ENCODE peak calls at places on chromosomes 5 and 9, in six cellular contexts. Z is body of pancreas, P is PC-3, X is lower lobe of right lung, M is A549, B is osteoblast. U is an unnamed sample.

GRCh38 chr5:176693477-176693851 is 46.2 kb downstream of the TSPAN17 start:
- DNase-seq in Z (no peak), P (no peak), M (no peak), B (no peak), X (peak; percentile 67), U (no peak)

GRCh38 chr5:160457255-160457654 is 35.6 kb downstream of the PTTG1 start:
- DNase-seq in P (no peak), B (no peak), X (no peak), Z (no peak), M (no peak), U (no peak)

GRCh38 chr5:144205141-144205551 is 34.5 kb downstream of the KCTD16 start:
- DNase-seq in X (no peak), B (peak; percentile 81), M (peak; percentile 34), Z (peak; percentile 64), P (peak; percentile 9), U (no peak)

GRCh38 chr5:172412724-172413260 is 41.5 kb downstream of the SH3PXD2B start:
- DNase-seq in Z (peak; percentile 72), P (peak; percentile 73), X (peak; percentile 88), B (peak; percentile 91), M (no peak), U (no peak)

GRCh38 chr9:4220361-4220760 is 79.5 kb downstream of the GLIS3 start:
- DNase-seq in Z (no peak), M (no peak), X (no peak), B (no peak), P (no peak), U (no peak)

GRCh38 chr5:154484393-154484944 is 6.4 kb upstream of the HAND1 start:
- DNase-seq in Z (no peak), P (no peak), M (no peak), X (no peak), B (no peak), U (no peak)

GRCh38 chr5:149177339-149177843 is 36.1 kb downstream of the ABLIM3 start:
- DNase-seq in M (no peak), X (no peak), Z (no peak), B (peak; percentile 68), P (no peak), U (no peak)

GRCh38 chr5:111173476-111173875 is 50.7 kb upstream of the CAMK4 start:
- DNase-seq in Z (no peak), X (no peak), B (no peak), M (no peak), P (no peak), U (no peak)

GRCh38 chr5:151115272-151115905 is 34.6 kb upstream of the TNIP1 start:
- DNase-seq in M (peak; percentile 65), X (peak; percentile 82), B (peak; percentile 85), P (peak; percentile 77), Z (peak; percentile 81), U (peak; percentile 74)

GRCh38 chr9:30065888-30066287 is 2318.6 kb upstream of the ACO1 start:
- DNase-seq in P (peak; percentile 15), B (no peak), Z (no peak), M (peak; percentile 28), X (no peak), U (peak; percentile 54)

GRCh38 chr5:43106290-43106638 is 14.4 kb upstream of the ZNF131 start:
- DNase-seq in P (no peak), X (no peak), M (no peak), Z (no peak), B (peak; percentile 60), U (no peak)

GRCh38 chr9:122145462-122145861 is 14.1 kb downstream of the NDUFA8 start:
- DNase-seq in X (no peak), Z (no peak), P (no peak), M (no peak), B (no peak), U (no peak)

GRCh38 chr5:114360816-114361723 is 800 bp upstream of the KCNN2 start:
- DNase-seq in B (peak; percentile 60), M (peak; percentile 2), P (no peak), X (no peak), Z (peak; percentile 57), U (peak; percentile 32)

GRCh38 chr5:6556802-6557102 is 76.1 kb downstream of the NSUN2 start:
- DNase-seq in P (no peak), Z (no peak), M (no peak), B (no peak), X (no peak), U (no peak)

GRCh38 chr5:161093105-161093504 is 241.1 kb upstream of the ATP10B start:
- DNase-seq in X (no peak), M (no peak), Z (no peak), P (no peak), B (no peak), U (no peak)

GRCh38 chr9:2802494-2802921 is 41.4 kb downstream of the PUM3 start:
- DNase-seq in B (peak; percentile 72), X (no peak), Z (no peak), M (peak; percentile 78), P (peak; percentile 42), U (no peak)

GRCh38 chr5:95817430-95817829 is 5.1 kb downstream of the GLRX start:
- DNase-seq in M (no peak), P (peak; percentile 92), Z (no peak), B (peak; percentile 90), X (no peak), U (no peak)

GRCh38 chr9:92618633-92619225 is 51.2 kb downstream of the IPPK start:
- DNase-seq in M (no peak), Z (peak; percentile 47), P (no peak), X (no peak), B (no peak), U (no peak)

GRCh38 chr9:680106-680505 is 161.4 kb upstream of the DMRT1 start:
- DNase-seq in X (no peak), B (peak; percentile 83), M (no peak), P (peak; percentile 61), Z (no peak), U (no peak)

GRCh38 chr9:113631093-113631765 is 167.7 kb downstream of the RGS3 start:
- DNase-seq in M (no peak), B (no peak), Z (no peak), P (no peak), X (no peak), U (no peak)

GRCh38 chr9:73680831-73681230 is 529.2 kb downstream of the ANXA1 start:
- DNase-seq in X (no peak), Z (no peak), B (no peak), P (no peak), M (no peak), U (no peak)

GRCh38 chr9:93266521-93267001 is 82.6 kb downstream of the WNK2 start:
- DNase-seq in M (no peak), P (no peak), X (no peak), Z (no peak), B (peak; percentile 70), U (no peak)

GRCh38 chr9:126303488-126303887 is 23.1 kb upstream of the MVB12B start:
- DNase-seq in M (no peak), P (no peak), Z (no peak), B (no peak), X (no peak), U (no peak)

GRCh38 chr9:38026021-38026809 is 42.8 kb downstream of the SHB start:
- DNase-seq in X (no peak), Z (peak; percentile 45), B (peak; percentile 96), P (peak; percentile 82), M (peak; percentile 68), U (no peak)

GRCh38 chr9:82410306-82410705 is 421.7 kb downstream of the SPATA31D1 start:
- DNase-seq in P (peak; percentile 58), B (no peak), X (no peak), Z (no peak), M (peak; percentile 3), U (no peak)

GRCh38 chr5:95411476-95411875 is 20.3 kb downstream of the FAM81B start:
- DNase-seq in X (no peak), M (no peak), Z (no peak), P (no peak), B (no peak), U (no peak)

GRCh38 chr9:38062498-38063362 is 6.3 kb downstream of the SHB start:
- DNase-seq in B (peak; percentile 91), X (no peak), Z (no peak), P (peak; percentile 58), M (no peak), U (no peak)

GRCh38 chr5:96624631-96625030 is 37.5 kb upstream of the CAST start:
- DNase-seq in Z (no peak), M (peak; percentile 49), B (no peak), X (no peak), P (no peak), U (no peak)

GRCh38 chr5:158586054-158586453 is 513.7 kb downstream of the EBF1 start:
- DNase-seq in P (no peak), X (no peak), B (no peak), Z (no peak), M (no peak), U (no peak)

DNA sequence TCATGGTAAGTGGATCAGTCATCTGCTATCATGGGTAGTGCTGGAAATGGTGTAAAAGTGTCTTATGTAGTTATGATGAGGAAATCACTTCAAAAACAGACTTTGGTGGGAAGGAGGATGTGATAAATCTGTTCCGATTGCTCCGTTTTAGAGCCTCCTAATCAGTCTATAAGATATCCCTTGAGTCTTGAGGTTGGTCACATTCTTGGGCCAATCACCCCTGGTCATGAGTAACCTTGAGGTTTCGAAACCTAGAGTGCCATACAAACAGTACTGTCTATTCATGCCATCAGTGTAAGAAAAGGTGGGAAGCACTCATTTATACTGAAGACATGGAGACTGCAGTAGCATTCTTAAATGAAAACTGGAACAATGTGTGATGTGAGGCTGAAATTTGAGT is 45.8 kb downstream of the LRRTM2 start:
- DNase-seq in B (no peak), M (no peak), Z (no peak), X (no peak), P (no peak), U (no peak)
- H3K4me1 ChIP-seq in B (peaks cover 27% of the 10 kb centered on the region), M (no peaks in the 10 kb centered on the region), Z (no peaks in the 10 kb centered on the region), X (peaks cover 13% of the 10 kb centered on the region), P (no peaks in the 10 kb centered on the region), U (no peaks in the 10 kb centered on the region)

GRCh38 chr5:135657536-135658307 is 78.9 kb upstream of the CXCL14 start:
- DNase-seq in B (no peak), P (no peak), Z (no peak), M (no peak), X (no peak), U (no peak)

GRCh38 chr5:135655326-135655725 is 76.5 kb upstream of the CXCL14 start:
- DNase-seq in Z (no peak), B (no peak), M (no peak), X (no peak), P (no peak), U (no peak)

GRCh38 chr5:135650081-135650480 is 71.3 kb upstream of the CXCL14 start:
- DNase-seq in M (no peak), B (no peak), P (no peak), X (no peak), Z (no peak), U (no peak)

GRCh38 chr5:135651156-135651555 is 72.4 kb upstream of the CXCL14 start:
- DNase-seq in B (no peak), P (peak; percentile 62), Z (no peak), X (no peak), M (no peak), U (no peak)

GRCh38 chr5:135654646-135655045 is 75.9 kb upstream of the CXCL14 start:
- DNase-seq in Z (no peak), X (no peak), M (no peak), P (no peak), B (no peak), U (no peak)
- TF ChIP-seq CTCF in Z (no peak), X (no peak), M (no peak), P (no peak), B (no peak), U (no peak)

GRCh38 chr5:52799358-52799982 is 11.8 kb downstream of the ITGA1 start:
- DNase-seq in M (peak; percentile 28), Z (peak; percentile 56), B (no peak), P (peak; percentile 20), X (peak; percentile 58), U (peak; percentile 66)
- H3K4me3 ChIP-seq in M (peak overlapping the region; percentile 71), Z (peak overlapping the region; percentile 48), B (peak overlapping the region; percentile 92), P (peak overlapping the region; percentile 77), X (peak overlapping the region; percentile 71), U (peak overlapping the region; percentile 76)

GRCh38 chr5:166285385-166285784 is 2006.1 kb upstream of the WWC1 start:
- DNase-seq in X (no peak), M (no peak), P (no peak), B (no peak), Z (no peak), U (no peak)
- H3K4me1 ChIP-seq in X (no peaks in the 10 kb centered on the region), M (no peaks in the 10 kb centered on the region), P (no peaks in the 10 kb centered on the region), B (no peaks in the 10 kb centered on the region), Z (no peaks in the 10 kb centered on the region), U (no peaks in the 10 kb centered on the region)

U was measured in Caco-2.